ENCODE peak calls at places on chromosomes 7 and 10, in seven cellular contexts. G is HepG2, A is K562, L is SK-N-SH, J is GM12878, I is HCT116, Q is H1. K is an unnamed sample.

GRCh38 chr10:9198611-9199010 is 1144.1 kb downstream of the GATA3 start:
- DNase-seq in G (no peak), A (no peak), L (no peak), J (no peak), I (no peak), Q (no peak), K (no peak)

GRCh38 chr7:82810558-82811259 is 352.0 kb downstream of the PCLO start:
- DNase-seq in G (peak; percentile 18), A (peak; percentile 7), L (peak; percentile 67), J (no peak), I (peak; percentile 45), Q (no peak), K (peak; percentile 80)

GRCh38 chr7:137987011-137987334 is 14.9 kb downstream of the CREB3L2 start:
- DNase-seq in G (no peak), A (no peak), L (no peak), J (no peak), I (no peak), Q (no peak), K (no peak)

GRCh38 chr10:6778992-6779701 is 199.1 kb upstream of the PRKCQ start:
- DNase-seq in G (no peak), A (no peak), L (no peak), J (no peak), I (peak; percentile 91), Q (no peak), K (peak; percentile 80)

GRCh38 chr10:43955978-43956377 is 307.3 kb upstream of the ZNF32 start:
- DNase-seq in G (no peak), A (no peak), L (no peak), J (no peak), I (no peak), Q (no peak), K (no peak)

GRCh38 chr7:125516194-125516593 is 586.6 kb upstream of the POT1 start:
- DNase-seq in G (no peak), A (no peak), L (peak; percentile 62), J (no peak), I (no peak), Q (no peak), K (no peak)

GRCh38 chr7:47710201-47710935 is 128.5 kb upstream of the TNS3 start:
- DNase-seq in G (no peak), A (no peak), L (no peak), J (no peak), I (no peak), Q (no peak), K (no peak)

GRCh38 chr10:61063035-61063434 is 119.0 kb upstream of the RHOBTB1 start:
- DNase-seq in G (peak; percentile 95), A (no peak), L (no peak), J (no peak), I (no peak), Q (no peak), K (no peak)

GRCh38 chr10:110101464-110102144 is 93.8 kb downstream of the ADD3 start:
- DNase-seq in G (no peak), A (no peak), L (no peak), J (no peak), I (no peak), Q (no peak), K (no peak)

GRCh38 chr7:140683657-140684056 is 10.9 kb downstream of the ADCK2 start:
- DNase-seq in G (no peak), A (no peak), L (no peak), J (no peak), I (no peak), Q (no peak), K (no peak)

GRCh38 chr10:83677795-83678194 is 461.5 kb upstream of the GHITM start:
- DNase-seq in G (no peak), A (no peak), L (no peak), J (no peak), I (no peak), Q (no peak), K (no peak)

GRCh38 chr7:117872565-117873055 is 631 bp downstream of the CTTNBP2 start:
- DNase-seq in G (no peak), A (no peak), L (no peak), J (no peak), I (peak; percentile 6), Q (no peak), K (no peak)

GRCh38 chr10:116880716-116881440 is 31.6 kb downstream of the ENO4 start:
- DNase-seq in G (no peak), A (no peak), L (peak; percentile 37), J (no peak), I (no peak), Q (no peak), K (no peak)

GRCh38 chr7:101315336-101315735 is 6.3 kb downstream of the IFT22 start:
- DNase-seq in G (peak; percentile 55), A (peak; percentile 61), L (peak; percentile 58), J (no peak), I (peak; percentile 38), Q (no peak), K (peak; percentile 15)

GRCh38 chr10:76736848-76737495 is 900.6 kb downstream of the KCNMA1 start:
- DNase-seq in G (no peak), A (no peak), L (peak; percentile 5), J (no peak), I (no peak), Q (no peak), K (no peak)

GRCh38 chr10:86340176-86340990 is 26.2 kb downstream of the GRID1 start:
- DNase-seq in G (no peak), A (no peak), L (no peak), J (no peak), I (no peak), Q (no peak), K (no peak)

GRCh38 chr10:94193466-94193924 is 169.2 kb downstream of the NOC3L start:
- DNase-seq in G (no peak), A (no peak), L (no peak), J (no peak), I (no peak), Q (no peak), K (no peak)

GRCh38 chr10:28668363-28669226 is 8.7 kb upstream of the BAMBI start:
- DNase-seq in G (no peak), A (peak; percentile 48), L (peak; percentile 88), J (no peak), I (no peak), Q (no peak), K (peak; percentile 16)

GRCh38 chr7:8056431-8056830 is 87.8 kb downstream of the GLCCI1 start:
- DNase-seq in G (no peak), A (no peak), L (no peak), J (no peak), I (no peak), Q (no peak), K (no peak)
- TF ChIP-seq JUND in G (no peak), A (no peak), L (no peak), J (no peak), I (no peak), Q (no peak), K (no peak)

GRCh38 chr10:113304726-113305125 is 248.1 kb upstream of the HABP2 start:
- DNase-seq in G (peak; percentile 4), A (no peak), L (no peak), J (no peak), I (no peak), Q (no peak), K (no peak)
- TF ChIP-seq JUND in G (no peak), A (no peak), L (no peak), J (no peak), I (no peak), Q (no peak), K (no peak)

GRCh38 chr10:70785190-70785589 is at the start of gene TBATA:
- DNase-seq in G (no peak), A (no peak), L (peak; percentile 18), J (no peak), I (no peak), Q (no peak), K (no peak)
- TF ChIP-seq JUND in G (no peak), A (no peak), L (no peak), J (no peak), I (no peak), Q (no peak), K (no peak)

GRCh38 chr10:96415150-96415895 is 56.5 kb upstream of the OPALIN start:
- DNase-seq in G (no peak), A (no peak), L (no peak), J (no peak), I (no peak), Q (no peak), K (no peak)

GRCh38 chr10:96415896-96416554 is 57.2 kb upstream of the OPALIN start:
- DNase-seq in G (no peak), A (no peak), L (no peak), J (no peak), I (no peak), Q (no peak), K (no peak)

GRCh38 chr10:96410296-96410695 is 51.5 kb upstream of the OPALIN start:
- DNase-seq in G (no peak), A (no peak), L (no peak), J (no peak), I (no peak), Q (no peak), K (no peak)

GRCh38 chr10:96414303-96414702 is 55.5 kb upstream of the OPALIN start:
- DNase-seq in G (no peak), A (no peak), L (no peak), J (no peak), I (no peak), Q (no peak), K (no peak)

DNA sequence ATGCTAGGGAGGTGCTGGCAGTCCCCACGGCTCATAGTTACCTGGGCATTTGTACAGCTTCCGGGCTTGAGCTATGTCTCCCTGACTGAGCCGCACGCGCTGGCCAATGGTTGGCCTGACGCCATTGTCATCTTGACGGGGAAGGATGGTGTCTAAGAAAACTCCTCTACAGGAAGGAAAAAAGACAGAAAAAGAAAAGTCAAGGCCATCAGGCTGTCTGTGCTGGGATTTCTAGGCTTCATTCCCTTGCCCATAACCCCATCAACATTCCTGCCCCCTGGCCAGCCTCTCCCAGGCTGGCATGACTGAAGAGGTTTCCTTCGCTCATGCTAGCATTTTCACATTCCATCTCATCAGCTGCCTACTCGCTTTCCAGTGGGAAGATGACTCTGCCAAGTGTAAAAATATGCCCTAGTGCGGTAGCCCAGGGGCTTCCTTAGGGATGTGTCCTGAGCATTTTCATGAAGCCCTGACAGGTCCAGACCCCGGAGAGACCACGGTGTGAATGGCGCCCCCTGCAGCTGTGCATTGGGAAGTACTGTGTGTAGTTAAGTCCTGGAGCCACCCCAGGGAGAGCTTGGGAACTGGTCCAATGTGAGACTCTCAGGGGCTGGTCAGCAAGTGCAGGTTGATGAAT is 54.5 kb upstream of the OPALIN start:
- DNase-seq in G (no peak), A (peak; percentile 11), L (no peak), J (no peak), I (no peak), Q (no peak), K (no peak)
- TF ChIP-seq JUND in G (no peak), A (no peak), L (no peak), J (no peak), I (no peak), Q (no peak), K (no peak)

K was measured in T47D.